ENCODE peak calls at places on chromosomes 16 and 17, in four cellular contexts. One of them, this sample, is unnamed.
A peak's percentile ranks its signal among the peaks of the same experiment; 100 is the strongest.

GRCh38 chr17:75896360-75897075 is at the start of gene TRIM65:
- DNase-seq in GM12878: no peak
- DNase-seq in H1: peak; percentile 92
- DNase-seq in K562: peak; percentile 87
- DNase-seq in this sample: peak; percentile 83

GRCh38 chr16:2473999-2474876 is 689 bp upstream of the TBC1D24 start:
- DNase-seq in GM12878: no peak
- DNase-seq in H1: peak; percentile 72
- DNase-seq in K562: peak; percentile 74
- DNase-seq in this sample: peak; percentile 56

GRCh38 chr17:19250421-19251141 is 13.4 kb downstream of the EPN2 start:
- DNase-seq in GM12878: no peak
- DNase-seq in H1: no peak
- DNase-seq in K562: no peak
- DNase-seq in this sample: no peak

GRCh38 chr17:46819906-46820351 is 1.4 kb upstream of the WNT3 start:
- DNase-seq in GM12878: no peak
- DNase-seq in H1: peak; percentile 66
- DNase-seq in K562: no peak
- DNase-seq in this sample: no peak

GRCh38 chr17:9531080-9531479 is 44.5 kb downstream of the STX8 start:
- DNase-seq in GM12878: no peak
- DNase-seq in H1: no peak
- DNase-seq in K562: no peak
- DNase-seq in this sample: no peak

GRCh38 chr17:6097005-6097279 is 26.8 kb downstream of the WSCD1 start:
- DNase-seq in GM12878: no peak
- DNase-seq in H1: no peak
- DNase-seq in K562: no peak
- DNase-seq in this sample: no peak

GRCh38 chr17:34580685-34581445 is 1.5 kb downstream of the TMEM132E start:
- DNase-seq in GM12878: no peak
- DNase-seq in H1: peak; percentile 69
- DNase-seq in K562: peak; percentile 6
- DNase-seq in this sample: no peak

GRCh38 chr17:66713533-66714042 is 121.3 kb upstream of the CACNG5 start:
- DNase-seq in GM12878: peak; percentile 85
- DNase-seq in H1: no peak
- DNase-seq in K562: no peak
- DNase-seq in this sample: peak; percentile 41

GRCh38 chr17:45247429-45248131 is 14.3 kb downstream of the SPATA32 start:
- DNase-seq in GM12878: peak; percentile 78
- DNase-seq in H1: peak; percentile 97
- DNase-seq in K562: peak; percentile 98
- DNase-seq in this sample: peak; percentile 100

GRCh38 chr16:65071371-65072311 is 50.2 kb downstream of the CDH11 start:
- DNase-seq in GM12878: no peak
- DNase-seq in H1: no peak
- DNase-seq in K562: no peak
- DNase-seq in this sample: no peak

GRCh38 chr17:6630390-6630789 is 10.1 kb downstream of the KIAA0753 start:
- DNase-seq in GM12878: no peak
- DNase-seq in H1: no peak
- DNase-seq in K562: no peak
- DNase-seq in this sample: no peak

GRCh38 chr17:35129154-35129972 is 7.9 kb downstream of the FNDC8 start:
- DNase-seq in GM12878: no peak
- DNase-seq in H1: no peak
- DNase-seq in K562: no peak
- DNase-seq in this sample: no peak

GRCh38 chr17:1776857-1777256 is 15.0 kb downstream of the SERPINF1 start:
- DNase-seq in GM12878: no peak
- DNase-seq in H1: no peak
- DNase-seq in K562: no peak
- DNase-seq in this sample: no peak

GRCh38 chr17:49456172-49456965 is 38.7 kb upstream of the NGFR start:
- DNase-seq in GM12878: no peak
- DNase-seq in H1: no peak
- DNase-seq in K562: no peak
- DNase-seq in this sample: no peak

GRCh38 chr17:49452173-49452572 is 37.5 kb upstream of the PHB1 start:
- DNase-seq in GM12878: no peak
- DNase-seq in H1: no peak
- DNase-seq in K562: peak; percentile 47
- DNase-seq in this sample: no peak

GRCh38 chr17:49450735-49451134 is 36.1 kb upstream of the PHB1 start:
- DNase-seq in GM12878: no peak
- DNase-seq in H1: no peak
- DNase-seq in K562: no peak
- DNase-seq in this sample: no peak

GRCh38 chr17:49455226-49455968 is 39.7 kb upstream of the NGFR start:
- DNase-seq in GM12878: no peak
- DNase-seq in H1: no peak
- DNase-seq in K562: no peak
- DNase-seq in this sample: no peak

DNA sequence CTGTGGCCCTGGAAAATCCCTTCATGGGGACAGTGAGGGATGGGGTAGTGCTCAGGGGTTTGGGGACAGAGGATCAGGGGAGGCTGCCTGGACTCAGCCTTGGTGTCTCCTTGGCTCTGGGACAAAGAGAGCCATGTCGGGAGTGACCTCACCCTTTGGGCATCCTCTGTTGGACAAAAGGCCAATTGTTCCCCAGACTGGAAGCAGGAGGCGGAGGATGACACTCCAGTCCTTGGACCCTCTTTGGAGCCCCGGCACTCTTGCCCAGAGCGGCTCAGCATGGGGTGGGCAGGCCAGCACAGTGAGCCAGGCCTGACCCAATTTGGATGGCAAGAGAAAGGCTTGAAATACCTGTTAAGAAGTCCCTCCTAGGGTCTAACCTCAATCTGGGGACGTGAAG is 39.4 kb upstream of the PHB1 start:
- DNase-seq in GM12878: no peak
- DNase-seq in H1: no peak
- DNase-seq in K562: no peak
- DNase-seq in this sample: peak; percentile 17
- TF ChIP-seq CHD2 in GM12878: no peak
- TF ChIP-seq CHD2 in H1: no peak
- TF ChIP-seq CHD2 in K562: no peak
- TF ChIP-seq CHD2 in this sample: no peak

GRCh38 chr16:4113358-4114256 is 2.6 kb downstream of the ADCY9 start:
- DNase-seq in GM12878: no peak
- DNase-seq in H1: no peak
- DNase-seq in K562: no peak
- DNase-seq in this sample: no peak
- H3K4me3 ChIP-seq in GM12878: no peak overlapping the region
- H3K4me3 ChIP-seq in H1: no peak overlapping the region
- H3K4me3 ChIP-seq in K562: no peak overlapping the region
- H3K4me3 ChIP-seq in this sample: no peak overlapping the region

DNA sequence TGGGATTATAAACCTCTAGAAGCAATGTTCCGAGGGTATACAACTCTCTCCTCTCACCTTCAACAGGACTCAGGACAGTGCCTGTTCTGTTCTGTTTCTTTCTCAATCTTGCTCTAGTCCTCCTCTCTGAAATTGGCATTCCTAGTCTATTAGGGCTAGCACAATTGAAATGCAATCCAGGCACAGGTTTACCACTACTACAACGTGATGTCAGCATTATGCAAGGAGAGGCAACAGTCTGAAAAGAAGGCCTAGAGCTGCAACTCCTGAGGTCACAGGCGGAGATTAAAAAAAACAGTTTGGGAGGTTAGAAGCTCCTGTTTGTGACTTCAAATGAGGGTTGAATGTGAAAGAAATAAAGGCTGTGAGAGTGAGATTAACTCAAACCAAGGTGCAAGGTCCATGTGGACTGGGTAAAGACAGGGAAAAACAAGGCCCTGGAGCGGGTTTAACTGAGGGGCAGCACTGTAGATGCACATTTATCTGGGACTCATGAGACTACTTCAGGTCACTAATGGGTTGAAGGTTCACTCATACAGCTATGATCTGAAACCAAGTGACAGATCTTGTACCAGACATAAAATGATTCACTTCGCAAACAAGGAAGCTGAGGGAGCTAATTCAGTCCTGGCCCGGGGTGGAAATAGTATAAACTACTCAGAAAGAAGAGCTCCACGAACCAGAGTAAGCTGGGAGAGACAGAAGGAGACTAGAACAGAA is 16.8 kb downstream of the AMFR start:
- DNase-seq in GM12878: no peak
- DNase-seq in H1: no peak
- DNase-seq in K562: no peak
- DNase-seq in this sample: peak; percentile 68
- TF ChIP-seq CHD2 in GM12878: no peak
- TF ChIP-seq CHD2 in H1: no peak
- TF ChIP-seq CHD2 in K562: no peak
- TF ChIP-seq CHD2 in this sample: no peak

DNA sequence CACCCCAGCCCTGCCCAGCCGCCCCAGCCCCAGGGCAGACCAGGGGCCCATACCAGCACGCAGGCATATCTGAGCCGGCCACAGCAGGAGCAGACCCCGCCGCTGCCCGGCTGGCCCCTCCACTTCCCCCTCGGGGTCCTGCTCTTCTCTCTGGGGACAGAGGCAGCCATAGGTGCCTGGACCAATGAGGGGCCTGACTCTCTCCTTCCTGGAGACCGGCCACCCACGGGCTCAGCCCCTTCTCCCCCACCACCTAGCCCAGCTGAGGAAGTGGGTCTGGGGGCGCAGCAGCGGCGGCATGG is 3.8 kb downstream of the TMC6 start:
- DNase-seq in GM12878: no peak
- DNase-seq in H1: no peak
- DNase-seq in K562: no peak
- DNase-seq in this sample: no peak
- H3K4me3 ChIP-seq in GM12878: peak overlapping the region; percentile 94
- H3K4me3 ChIP-seq in H1: no peak overlapping the region
- H3K4me3 ChIP-seq in K562: no peak overlapping the region
- H3K4me3 ChIP-seq in this sample: no peak overlapping the region

GRCh38 chr16:85199880-85200279 is 87.6 kb upstream of the CIBAR2 start:
- DNase-seq in GM12878: no peak
- DNase-seq in H1: no peak
- DNase-seq in K562: peak; percentile 67
- DNase-seq in this sample: no peak

GRCh38 chr16:85197611-85198566 is 85.6 kb upstream of the CIBAR2 start:
- DNase-seq in GM12878: no peak
- DNase-seq in H1: no peak
- DNase-seq in K562: no peak
- DNase-seq in this sample: no peak

GRCh38 chr16:85200471-85201278 is 88.4 kb upstream of the CIBAR2 start:
- DNase-seq in GM12878: no peak
- DNase-seq in H1: no peak
- DNase-seq in K562: peak; percentile 53
- DNase-seq in this sample: no peak

GRCh38 chr16:85196976-85197375 is 84.7 kb upstream of the CIBAR2 start:
- DNase-seq in GM12878: no peak
- DNase-seq in H1: no peak
- DNase-seq in K562: no peak
- DNase-seq in this sample: no peak

GRCh38 chr16:85199069-85199725 is 86.9 kb upstream of the CIBAR2 start:
- DNase-seq in GM12878: no peak
- DNase-seq in H1: no peak
- DNase-seq in K562: no peak
- DNase-seq in this sample: no peak
- TF ChIP-seq CHD2 in GM12878: no peak
- TF ChIP-seq CHD2 in H1: no peak
- TF ChIP-seq CHD2 in K562: no peak
- TF ChIP-seq CHD2 in this sample: no peak

GRCh38 chr17:73338050-73338491 is 26.3 kb upstream of the CDC42EP4 start:
- DNase-seq in GM12878: no peak
- DNase-seq in H1: no peak
- DNase-seq in K562: no peak
- DNase-seq in this sample: no peak
- H3K4me3 ChIP-seq in GM12878: no peak overlapping the region
- H3K4me3 ChIP-seq in H1: no peak overlapping the region
- H3K4me3 ChIP-seq in K562: no peak overlapping the region
- H3K4me3 ChIP-seq in this sample: no peak overlapping the region

DNA sequence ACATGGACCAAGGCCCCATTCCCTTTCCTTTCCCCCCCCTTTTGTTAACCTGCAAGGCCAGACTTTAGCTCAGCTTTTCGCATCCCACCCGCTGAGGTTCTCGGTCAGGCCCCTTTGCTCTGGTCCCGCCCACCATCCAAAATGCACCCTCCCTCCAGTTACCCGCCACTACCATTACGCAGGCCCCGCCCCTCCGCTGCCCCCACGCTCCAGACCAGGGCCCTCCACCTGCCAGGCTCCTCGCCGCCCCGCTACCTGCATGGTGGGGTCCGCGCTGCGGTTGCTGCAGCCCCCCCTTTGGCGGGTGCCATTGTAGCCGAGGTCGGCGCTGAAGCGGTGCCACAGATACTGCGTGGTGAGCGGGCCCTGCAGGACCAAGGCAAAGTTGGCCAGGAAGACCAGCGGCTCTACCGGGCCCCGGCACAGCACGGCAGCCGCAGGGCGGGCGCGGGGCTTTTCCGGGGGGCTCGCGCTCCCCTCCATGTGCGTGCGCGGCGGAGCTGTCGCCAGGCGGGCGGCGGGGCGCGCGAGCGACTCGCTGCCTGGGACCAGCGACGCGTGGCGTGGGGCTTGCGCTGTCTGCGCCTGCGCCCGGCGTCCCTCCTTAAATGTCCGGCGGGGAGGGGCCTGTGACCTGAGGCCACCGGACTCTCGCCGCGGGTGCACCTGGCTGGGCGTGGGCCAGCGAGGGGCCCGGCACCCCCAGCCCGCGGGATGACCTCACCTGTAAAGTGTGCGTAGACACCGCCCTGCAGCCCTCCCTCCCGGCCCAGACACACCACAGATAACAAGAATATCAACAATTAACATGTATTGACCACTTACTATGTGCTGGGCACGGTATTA is at the start of gene SLC46A1:
- DNase-seq in GM12878: no peak
- DNase-seq in H1: peak; percentile 87
- DNase-seq in K562: peak; percentile 74
- DNase-seq in this sample: peak; percentile 61
- TF ChIP-seq CHD2 in GM12878: no peak
- TF ChIP-seq CHD2 in H1: no peak
- TF ChIP-seq CHD2 in K562: no peak
- TF ChIP-seq CHD2 in this sample: no peak